ENCODE peak calls at places on chromosome 1, in nine cellular contexts. H is WERI-Rb-1; I is GM03348; T is activated gamma-delta T cell treated with anti-CD3 and anti-CD28 coated beads, Interleukin-2, amount 50 U/mL, for 16 hours; G is NT2/D1; L is NCI-H2029; U is kidney tubule cell; V is fibroblast of the conjunctiva; R is fibroblast of pulmonary artery. Z is an unnamed sample.

GRCh38 chr1:1616045-1616821 is 933 bp downstream of the MIB2 start:
- DNase-seq in L (no peak), G (no peak), R (peak; percentile 30), U (peak; percentile 34), H (no peak), I (peak; percentile 91), T (no peak), V (no peak), Z (peak; percentile 21)

GRCh38 chr1:159879977-159880376 is 17.5 kb upstream of the VSIG8 start:
- DNase-seq in V (peak; percentile 40), T (no peak), L (no peak), H (no peak), U (peak; percentile 41), R (peak; percentile 85), I (peak; percentile 78), G (no peak), Z (peak; percentile 79)

GRCh38 chr1:62107923-62108322 is 86.7 kb upstream of the L1TD1 start:
- DNase-seq in V (no peak), R (no peak), T (no peak), G (no peak), L (no peak), U (no peak), I (no peak), H (no peak), Z (no peak)

GRCh38 chr1:205447457-205448415 is 8.1 kb downstream of the BLACAT1 start:
- DNase-seq in R (peak; percentile 43), I (no peak), U (peak; percentile 59), G (peak; percentile 83), L (no peak), T (no peak), V (no peak), H (peak; percentile 94), Z (peak; percentile 35)

GRCh38 chr1:230754831-230755230 is 7.6 kb downstream of the CAPN9 start:
- DNase-seq in L (no peak), U (peak; percentile 87), H (no peak), V (no peak), I (peak; percentile 63), R (no peak), G (no peak), T (no peak), Z (no peak)

GRCh38 chr1:110150330-110151174 is at the start of gene SLC6A17:
- DNase-seq in L (peak; percentile 33), G (no peak), T (no peak), U (peak; percentile 80), V (no peak), I (peak; percentile 82), R (peak; percentile 45), H (peak; percentile 83), Z (peak; percentile 68)

GRCh38 chr1:116404699-116405098 is 31.7 kb downstream of the ATP1A1 start:
- DNase-seq in I (no peak), U (peak; percentile 72), V (no peak), R (no peak), H (no peak), T (no peak), G (no peak), L (no peak), Z (peak; percentile 94)

GRCh38 chr1:29858646-29859045 is 622.3 kb downstream of the PTPRU start:
- DNase-seq in U (no peak), I (no peak), H (no peak), L (no peak), V (no peak), R (no peak), G (no peak), T (no peak), Z (no peak)

GRCh38 chr1:197399691-197400521 is 131.9 kb downstream of the CRB1 start:
- DNase-seq in V (peak; percentile 34), U (peak; percentile 52), G (peak; percentile 47), L (peak; percentile 35), H (peak; percentile 57), T (no peak), R (peak; percentile 80), I (peak; percentile 24), Z (peak; percentile 42)

GRCh38 chr1:59596432-59596831 is 218.3 kb upstream of the HOOK1 start:
- DNase-seq in V (peak; percentile 29), T (no peak), R (peak; percentile 84), G (peak; percentile 6), U (peak; percentile 92), I (peak; percentile 50), L (no peak), H (no peak), Z (peak; percentile 98)

GRCh38 chr1:114154963-114155322 is 1.3 kb upstream of the SYT6 start:
- DNase-seq in H (peak; percentile 65), I (peak; percentile 31), V (no peak), U (peak; percentile 16), T (no peak), R (no peak), G (no peak), L (no peak), Z (peak; percentile 13)

GRCh38 chr1:226875641-226876295 is 5.4 kb downstream of the PSEN2 start:
- DNase-seq in I (no peak), V (no peak), R (peak; percentile 42), H (peak; percentile 31), U (peak; percentile 74), G (no peak), T (no peak), L (peak; percentile 16), Z (no peak)

GRCh38 chr1:85174492-85174891 is 26.3 kb downstream of the SYDE2 start:
- DNase-seq in R (no peak), T (no peak), H (no peak), U (peak; percentile 23), I (no peak), G (no peak), V (no peak), L (no peak), Z (no peak)

GRCh38 chr1:75954594-75954993 is 22.4 kb upstream of the ASB17 start:
- DNase-seq in L (no peak), H (no peak), G (no peak), T (no peak), I (no peak), U (peak; percentile 64), R (peak; percentile 46), V (no peak), Z (peak; percentile 78)

GRCh38 chr1:11799896-11800295 is 5.9 kb downstream of the MTHFR start:
- DNase-seq in G (no peak), I (no peak), T (no peak), V (no peak), U (no peak), L (no peak), H (no peak), R (no peak), Z (no peak)

GRCh38 chr1:165903672-165904071 is 76.3 kb downstream of the UCK2 start:
- DNase-seq in H (no peak), U (peak; percentile 88), R (peak; percentile 76), V (no peak), I (peak; percentile 50), G (no peak), L (peak; percentile 36), T (no peak), Z (peak; percentile 98)

GRCh38 chr1:152718238-152718637 is 10.3 kb downstream of the LCE4A start:
- DNase-seq in V (no peak), L (no peak), I (no peak), R (no peak), H (no peak), U (no peak), T (no peak), G (no peak), Z (peak; percentile 92)

GRCh38 chr1:168613689-168614655 is 37.6 kb downstream of the XCL1 start:
- DNase-seq in G (no peak), H (peak; percentile 16), U (no peak), R (no peak), L (no peak), T (no peak), V (no peak), I (peak; percentile 46), Z (no peak)

GRCh38 chr1:202586018-202586821 is 124.0 kb downstream of the SYT2 start:
- DNase-seq in V (no peak), T (no peak), L (no peak), U (peak; percentile 79), G (no peak), H (no peak), I (no peak), R (peak; percentile 69), Z (peak; percentile 39)

GRCh38 chr1:209772116-209772515 is 12.2 kb downstream of the C1orf74 start:
- DNase-seq in R (no peak), G (no peak), I (no peak), V (no peak), H (peak; percentile 48), T (no peak), U (no peak), L (no peak), Z (peak; percentile 66)

GRCh38 chr1:216805233-216805632 is 82.0 kb upstream of the ESRRG start:
- DNase-seq in G (no peak), U (no peak), L (no peak), H (no peak), I (no peak), V (no peak), T (no peak), R (no peak), Z (peak; percentile 20)

GRCh38 chr1:60765204-60765603 is 317.2 kb upstream of the NFIA start:
- DNase-seq in V (peak; percentile 32), H (peak; percentile 51), T (no peak), R (peak; percentile 55), U (peak; percentile 56), G (peak; percentile 64), L (peak; percentile 71), I (peak; percentile 11), Z (peak; percentile 24)

GRCh38 chr1:183214021-183214970 is 28.2 kb downstream of the LAMC2 start:
- DNase-seq in V (no peak), I (no peak), U (peak; percentile 44), T (no peak), G (no peak), H (no peak), R (no peak), L (no peak), Z (no peak)

GRCh38 chr1:187734427-187734826 is 905.7 kb downstream of the PLA2G4A start:
- DNase-seq in H (no peak), G (no peak), T (no peak), I (no peak), R (no peak), L (no peak), U (no peak), V (no peak), Z (no peak)

GRCh38 chr1:53619088-53619810 is 119.7 kb downstream of the GLIS1 start:
- DNase-seq in V (no peak), G (no peak), I (no peak), H (no peak), L (no peak), T (no peak), R (no peak), U (no peak), Z (no peak)

GRCh38 chr1:97186381-97186780 is 464.8 kb downstream of the PTBP2 start:
- DNase-seq in T (no peak), L (no peak), R (peak; percentile 22), G (peak; percentile 13), I (no peak), U (no peak), H (peak; percentile 15), V (no peak), Z (no peak)

GRCh38 chr1:21764615-21765423 is 18.1 kb downstream of the USP48 start:
- DNase-seq in U (peak; percentile 94), R (peak; percentile 97), H (no peak), L (no peak), G (peak; percentile 48), V (peak; percentile 82), I (peak; percentile 76), T (no peak), Z (peak; percentile 90)

GRCh38 chr1:55695151-55695550 is 480.0 kb upstream of the USP24 start:
- DNase-seq in U (no peak), T (no peak), R (no peak), H (no peak), G (no peak), L (no peak), I (no peak), V (no peak), Z (no peak)

GRCh38 chr1:29708381-29708780 is 472.1 kb downstream of the PTPRU start:
- DNase-seq in T (no peak), L (no peak), U (peak; percentile 63), H (peak; percentile 35), V (no peak), G (no peak), I (no peak), R (no peak), Z (no peak)

GRCh38 chr1:3735683-3736070 is 16.6 kb upstream of the CCDC27 start:
- DNase-seq in I (no peak), U (no peak), R (no peak), T (no peak), H (no peak), L (no peak), V (no peak), G (no peak), Z (no peak)

GRCh38 chr1:6597777-6598131 is 4.9 kb downstream of the KLHL21 start:
- DNase-seq in G (no peak), T (no peak), R (no peak), U (no peak), H (no peak), V (no peak), L (no peak), I (no peak), Z (no peak)

Z was measured in mammary epithelial cell.